ENCODE peak calls at places on chromosomes 2 and 18, in seven cellular contexts. A, S, E, K, O, M and H are unnamed samples.

GRCh38 chr2:179049546-179050311 is at the start of gene CCDC141:
- DNase-seq in A (no peak), S (peak), E (no peak), K (no peak), O (no peak), M (no peak), H (no peak)

GRCh38 chr18:79736230-79736629 is 56.6 kb downstream of the CTDP1 start:
- DNase-seq in A (no peak), S (no peak), E (no peak), K (no peak), O (no peak), M (no peak), H (no peak)

GRCh38 chr18:48227206-48227605 is 182.0 kb downstream of the ZBTB7C start:
- DNase-seq in A (no peak), S (no peak), E (no peak), K (peak), O (no peak), M (no peak), H (no peak)

GRCh38 chr2:151760139-151760650 is 25.9 kb upstream of the NEB start:
- DNase-seq in A (no peak), S (no peak), E (no peak), K (peak), O (no peak), M (no peak), H (no peak)

GRCh38 chr2:133418021-133418420 is 150.2 kb downstream of the NCKAP5 start:
- DNase-seq in A (no peak), S (no peak), E (no peak), K (no peak), O (no peak), M (no peak), H (no peak)

GRCh38 chr2:9333591-9334171 is 89.6 kb downstream of the ITGB1BP1 start:
- DNase-seq in A (peak), S (peak), E (peak), K (peak), O (peak), M (no peak), H (no peak)

GRCh38 chr18:7941533-7941932 is 374.4 kb downstream of the PTPRM start:
- DNase-seq in A (peak), S (peak), E (peak), K (no peak), O (peak), M (no peak), H (no peak)

GRCh38 chr2:44937688-44938240 is 3.7 kb upstream of the SIX3 start:
- DNase-seq in A (no peak), S (no peak), E (no peak), K (peak), O (no peak), M (no peak), H (no peak)

GRCh38 chr2:219486424-219486959 is 12.2 kb upstream of the GMPPA start:
- DNase-seq in A (no peak), S (no peak), E (no peak), K (no peak), O (no peak), M (no peak), H (no peak)

GRCh38 chr2:180520816-180521595 is 459.4 kb upstream of the UBE2E3 start:
- DNase-seq in A (no peak), S (no peak), E (no peak), K (peak), O (no peak), M (no peak), H (no peak)

GRCh38 chr2:3236300-3236699 is 141.3 kb downstream of the EIPR1 start:
- DNase-seq in A (no peak), S (no peak), E (no peak), K (no peak), O (no peak), M (no peak), H (no peak)

GRCh38 chr2:100818003-100818605 is 1.8 kb upstream of the NPAS2 start:
- DNase-seq in A (no peak), S (no peak), E (no peak), K (peak), O (no peak), M (no peak), H (no peak)

GRCh38 chr2:53593891-53594585 is 173.6 kb upstream of the CHAC2 start:
- DNase-seq in A (no peak), S (no peak), E (no peak), K (peak), O (no peak), M (no peak), H (no peak)

GRCh38 chr18:60018801-60019462 is 119.1 kb downstream of the PMAIP1 start:
- DNase-seq in A (no peak), S (no peak), E (no peak), K (peak), O (no peak), M (no peak), H (no peak)

GRCh38 chr2:133598769-133599168 is 30.5 kb upstream of the NCKAP5 start:
- DNase-seq in A (no peak), S (no peak), E (no peak), K (no peak), O (no peak), M (no peak), H (no peak)

GRCh38 chr18:75031717-75032317 is 177.1 kb downstream of the PTGR3 start:
- DNase-seq in A (no peak), S (no peak), E (no peak), K (no peak), O (no peak), M (no peak), H (no peak)

GRCh38 chr2:127859712-127860085 is 1.7 kb upstream of the POLR2D start:
- DNase-seq in A (peak), S (peak), E (peak), K (no peak), O (peak), M (no peak), H (peak)

GRCh38 chr18:41372266-41372665 is 582.8 kb upstream of the PIK3C3 start:
- DNase-seq in A (no peak), S (no peak), E (no peak), K (no peak), O (no peak), M (no peak), H (no peak)

GRCh38 chr2:59583173-59583765 is 970.2 kb downstream of the BCL11A start:
- DNase-seq in A (no peak), S (no peak), E (no peak), K (no peak), O (no peak), M (no peak), H (no peak)

GRCh38 chr2:101064868-101065549 is 62.9 kb downstream of the RPL31 start:
- DNase-seq in A (peak), S (no peak), E (peak), K (peak), O (no peak), M (no peak), H (no peak)

GRCh38 chr2:20168727-20169696 is 55.9 kb downstream of the SDC1 start:
- DNase-seq in A (no peak), S (no peak), E (no peak), K (no peak), O (no peak), M (no peak), H (no peak)

GRCh38 chr2:239070466-239070865 is 222.6 kb downstream of the TWIST2 start:
- DNase-seq in A (no peak), S (no peak), E (no peak), K (no peak), O (no peak), M (no peak), H (no peak)

GRCh38 chr2:60552096-60552850 is 1.2 kb downstream of the BCL11A start:
- DNase-seq in A (no peak), S (no peak), E (peak), K (peak), O (no peak), M (no peak), H (no peak)

GRCh38 chr2:1993711-1994682 is 249.7 kb upstream of the PXDN start:
- DNase-seq in A (no peak), S (no peak), E (no peak), K (peak), O (no peak), M (no peak), H (no peak)

GRCh38 chr2:45882707-45883106 is 231.2 kb downstream of the PRKCE start:
- DNase-seq in A (no peak), S (no peak), E (no peak), K (peak), O (peak), M (no peak), H (no peak)

GRCh38 chr2:45353879-45354278 is 257.2 kb downstream of the SRBD1 start:
- DNase-seq in A (no peak), S (no peak), E (no peak), K (peak), O (no peak), M (no peak), H (no peak)

GRCh38 chr2:199875400-199875799 is 24.4 kb upstream of the FTCDNL1 start:
- DNase-seq in A (no peak), S (no peak), E (no peak), K (peak), O (no peak), M (no peak), H (no peak)

GRCh38 chr18:33116376-33116775 is 324.1 kb downstream of the CCDC178 start:
- DNase-seq in A (peak), S (no peak), E (no peak), K (no peak), O (peak), M (no peak), H (no peak)

GRCh38 chr2:191885650-191886049 is 38.8 kb upstream of the CAVIN2 start:
- DNase-seq in A (no peak), S (no peak), E (no peak), K (no peak), O (no peak), M (no peak), H (no peak)

GRCh38 chr2:225177098-225177497 is 134.8 kb upstream of the DOCK10 start:
- DNase-seq in A (no peak), S (no peak), E (no peak), K (peak), O (no peak), M (no peak), H (no peak)

GRCh38 chr2:217935901-217936684 is 66.7 kb downstream of the TNS1 start:
- DNase-seq in A (no peak), S (no peak), E (peak), K (peak), O (no peak), M (no peak), H (no peak)
- H3K27ac ChIP-seq in A (peak), S (peak), E (peak), K (peak), O (peak), M (peak), H (no peak)

GRCh38 chr2:98643496-98644100 is 35.2 kb downstream of the UNC50 start:
- DNase-seq in A (no peak), S (no peak), E (no peak), K (no peak), O (no peak), M (no peak), H (no peak)
- H3K4me3 ChIP-seq in A (no peak), S (no peak), E (no peak), K (no peak), O (no peak), M (no peak), H (no peak)

DNA sequence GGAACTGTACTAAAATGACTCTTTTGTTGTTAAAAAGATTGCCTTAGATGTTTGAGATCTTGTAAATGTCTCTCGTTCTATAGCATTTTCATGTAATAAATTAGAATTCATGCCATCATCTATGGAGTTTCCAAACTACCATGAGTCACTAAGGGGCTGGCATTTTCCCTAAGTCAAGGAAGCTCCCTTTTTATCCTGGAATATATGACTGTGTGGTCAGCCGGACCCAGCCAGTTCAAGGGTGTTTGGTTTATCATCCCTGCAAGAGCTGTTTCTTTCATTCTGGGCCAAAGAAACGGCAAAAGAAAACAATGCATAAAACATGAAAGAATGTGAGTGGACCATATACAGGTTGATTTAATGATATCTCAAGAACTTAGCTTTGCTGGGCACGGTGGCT is 3.9 kb downstream of the CXCR2 start:
- DNase-seq in A (no peak), S (no peak), E (no peak), K (peak), O (no peak), M (no peak), H (no peak)
- H3K27ac ChIP-seq in A (no peak), S (no peak), E (no peak), K (no peak), O (no peak), M (no peak), H (no peak)

GRCh38 chr2:170926743-170927297 is 2.2 kb upstream of the GORASP2 start:
- DNase-seq in A (no peak), S (no peak), E (no peak), K (no peak), O (no peak), M (no peak), H (no peak)

GRCh38 chr2:170924969-170925368 is 4.1 kb upstream of the GORASP2 start:
- DNase-seq in A (no peak), S (no peak), E (no peak), K (no peak), O (no peak), M (no peak), H (no peak)

GRCh38 chr2:170925923-170926322 is 3.1 kb upstream of the GORASP2 start:
- DNase-seq in A (no peak), S (no peak), E (no peak), K (no peak), O (no peak), M (no peak), H (no peak)

GRCh38 chr2:170922683-170923494 is 6.2 kb upstream of the GORASP2 start:
- DNase-seq in A (no peak), S (no peak), E (peak), K (no peak), O (no peak), M (no peak), H (no peak)

DNA sequence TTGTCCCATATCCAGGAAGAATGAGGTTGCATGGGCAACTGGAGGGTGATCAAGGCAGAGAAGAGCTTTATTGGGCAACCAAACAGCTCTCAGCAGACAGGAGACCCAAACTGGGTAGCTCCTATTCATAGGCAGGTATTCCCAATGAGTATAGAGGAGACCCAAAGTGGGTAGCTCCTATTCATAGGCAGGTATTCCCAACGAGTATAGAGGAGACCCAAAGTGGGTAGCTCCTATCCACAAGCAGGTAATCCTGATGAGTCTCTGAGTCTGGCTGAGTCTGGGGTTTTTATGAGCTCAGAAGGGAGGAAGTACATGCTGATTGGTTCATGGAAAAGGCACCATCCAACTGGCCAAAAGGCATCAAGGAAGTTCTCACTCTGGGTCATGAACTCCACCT is 5.3 kb upstream of the GORASP2 start:
- DNase-seq in A (no peak), S (no peak), E (no peak), K (no peak), O (no peak), M (no peak), H (no peak)
- H3K4me3 ChIP-seq in A (no peak), S (no peak), E (no peak), K (no peak), O (no peak), M (no peak), H (no peak)

GRCh38 chr2:66604911-66605310 is 170.0 kb downstream of the MEIS1 start:
- DNase-seq in A (no peak), S (no peak), E (no peak), K (no peak), O (no peak), M (no peak), H (no peak)
- H3K27ac ChIP-seq in A (no peak), S (no peak), E (no peak), K (no peak), O (no peak), M (no peak), H (no peak)